ENCODE peak calls at places on chromosomes 6 and 20, in five cellular contexts. S, D, N, W and G are unnamed samples.

GRCh38 chr20:58524814-58525213 is 9.6 kb upstream of the APCDD1L start:
- DNase-seq in W (no peak), D (peak; percentile 44), S (no peak), N (no peak), G (no peak)

GRCh38 chr20:57395111-57395959 is 4.1 kb downstream of the RBM38 start:
- DNase-seq in D (peak; percentile 8), W (no peak), S (peak; percentile 83), N (peak; percentile 95), G (peak; percentile 53)

GRCh38 chr6:77290798-77291197 is 172.5 kb downstream of the HTR1B start:
- DNase-seq in S (no peak), N (no peak), D (no peak), W (no peak), G (no peak)

GRCh38 chr6:155078331-155078745 is 83.2 kb downstream of the TIAM2 start:
- DNase-seq in N (no peak), S (no peak), D (no peak), W (no peak), G (no peak)

GRCh38 chr6:108914235-108915022 is 66.2 kb downstream of the ARMC2 start:
- DNase-seq in W (no peak), D (peak; percentile 23), N (no peak), S (no peak), G (no peak)

GRCh38 chr6:134315974-134316391 is 1.9 kb downstream of the SGK1 start:
- DNase-seq in S (no peak), N (no peak), D (no peak), W (no peak), G (no peak)

GRCh38 chr6:33276864-33277662 is at the start of gene B3GALT4:
- DNase-seq in S (peak; percentile 31), W (peak; percentile 78), D (no peak), N (peak; percentile 85), G (peak; percentile 85)

GRCh38 chr6:107786709-107787588 is 37.2 kb downstream of the SCML4 start:
- DNase-seq in N (peak; percentile 86), S (no peak), W (no peak), D (no peak), G (no peak)

GRCh38 chr6:168367285-168367720 is 47.7 kb upstream of the DACT2 start:
- DNase-seq in S (no peak), D (no peak), W (no peak), N (no peak), G (no peak)

GRCh38 chr6:107543088-107543487 is 53.2 kb downstream of the SOBP start:
- DNase-seq in S (no peak), W (no peak), N (peak; percentile 55), D (no peak), G (no peak)

GRCh38 chr20:50877232-50877631 is 54.0 kb downstream of the ADNP start:
- DNase-seq in N (no peak), D (no peak), W (no peak), S (no peak), G (no peak)
- H3K27ac ChIP-seq in N (no peak overlapping the region), D (no peak overlapping the region), W (no peak overlapping the region), S (no peak overlapping the region), G (no peak overlapping the region)

GRCh38 chr20:39050555-39050902 is 88.4 kb downstream of the DHX35 start:
- DNase-seq in N (no peak), S (no peak), D (no peak), W (no peak), G (no peak)
- H3K4me3 ChIP-seq in N (peak overlapping the region; percentile 85), S (peak overlapping the region; percentile 70), D (peak overlapping the region; percentile 93), W (peak overlapping the region; percentile 83), G (peak overlapping the region; percentile 72)

GRCh38 chr20:44659931-44660330 is 8.4 kb upstream of the ADA start:
- DNase-seq in N (no peak), D (no peak), W (no peak), S (no peak), G (no peak)
- H3K27ac ChIP-seq in N (no peak overlapping the region), D (no peak overlapping the region), W (no peak overlapping the region), S (no peak overlapping the region), G (no peak overlapping the region)

GRCh38 chr20:64037199-64037497 is 1.2 kb downstream of the C20orf204 start:
- DNase-seq in W (no peak), S (no peak), D (no peak), N (no peak), G (no peak)
- H3K4me3 ChIP-seq in W (no peak overlapping the region), S (no peak overlapping the region), D (no peak overlapping the region), N (no peak overlapping the region), G (no peak overlapping the region)

DNA sequence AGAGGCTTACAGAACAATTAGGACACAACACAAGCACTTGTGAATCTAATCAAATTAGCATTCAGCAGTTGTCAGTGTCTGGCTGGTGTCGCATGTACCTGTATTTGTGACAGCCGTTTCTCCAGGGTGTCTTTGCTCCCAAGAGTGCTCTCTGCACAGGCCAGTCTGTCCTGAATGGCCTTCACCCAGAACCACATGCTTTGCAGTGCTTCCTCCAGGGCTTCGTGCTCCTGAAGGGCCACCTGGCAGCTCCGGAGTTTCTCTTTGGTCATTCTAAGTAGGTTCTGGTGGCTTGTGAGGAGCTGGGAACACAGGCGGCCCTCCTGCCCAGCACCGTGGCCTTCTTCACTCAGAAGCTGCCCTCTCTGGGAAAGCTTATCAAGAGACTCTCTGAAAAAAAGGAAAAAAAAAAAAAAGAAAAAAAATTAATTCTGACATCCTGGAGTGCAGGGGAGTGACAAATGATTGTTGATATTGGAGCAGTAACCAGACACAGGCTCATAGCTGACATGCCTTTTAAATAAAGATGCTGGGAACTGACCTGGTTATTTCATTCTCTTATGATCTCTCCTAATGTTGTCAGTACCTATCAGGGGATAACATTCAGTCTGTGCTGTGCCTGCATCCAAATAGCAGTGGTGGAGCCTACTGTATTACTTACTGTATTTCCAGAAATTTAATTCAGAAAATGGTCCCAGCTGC is 245.8 kb downstream of the SYNE1 start:
- DNase-seq in S (no peak), W (no peak), D (no peak), N (no peak), G (no peak)
- H3K27ac ChIP-seq in S (no peak overlapping the region), W (no peak overlapping the region), D (no peak overlapping the region), N (no peak overlapping the region), G (no peak overlapping the region)

GRCh38 chr6:85592044-85592443 is 1.6 kb downstream of the SNX14 start:
- DNase-seq in D (no peak), W (no peak), S (no peak), N (no peak), G (no peak)
- H3K4me3 ChIP-seq in D (peak overlapping the region; percentile 23), W (peak overlapping the region; percentile 80), S (peak overlapping the region; percentile 92), N (peak overlapping the region; percentile 87), G (peak overlapping the region; percentile 78)